ENCODE peak calls at places on chromosomes 16 and 17, in five cellular contexts. Q is AG09309; V is fibroblast of pulmonary artery; F is activated CD8-positive, alpha-beta T cell treated with anti-CD3 and anti-CD28 coated beads for 36 hours; X is psoas muscle. I is an unnamed sample.

GRCh38 chr17:82231562-82232321 is 2.9 kb downstream of the SLC16A3 start:
- DNase-seq in Q (no peak), V (peak), F (peak), X (peak), I (peak)

GRCh38 chr17:43329183-43329582 is 69.6 kb upstream of the ARL4D start:
- DNase-seq in X (no peak), Q (no peak), F (no peak), V (no peak), I (no peak)

GRCh38 chr16:63447121-63447520 is 1410.9 kb upstream of the CDH8 start:
- DNase-seq in X (no peak), F (no peak), V (no peak), Q (no peak), I (no peak)

GRCh38 chr16:4110680-4111079 is 5.6 kb downstream of the ADCY9 start:
- DNase-seq in F (no peak), V (no peak), Q (no peak), X (peak), I (no peak)

GRCh38 chr17:63816669-63817068 is 10.6 kb upstream of the PSMC5 start:
- DNase-seq in V (no peak), F (no peak), Q (no peak), X (no peak), I (no peak)

GRCh38 chr17:76576189-76576588 is 9.5 kb downstream of the ST6GALNAC2 start:
- DNase-seq in X (no peak), F (no peak), V (no peak), Q (no peak), I (no peak)

GRCh38 chr16:7861891-7862585 is 529.4 kb downstream of the RBFOX1 start:
- DNase-seq in Q (no peak), F (no peak), V (no peak), X (no peak), I (no peak)

GRCh38 chr17:62791235-62792121 is 16.6 kb downstream of the MARCHF10 start:
- DNase-seq in V (peak), Q (peak), F (no peak), X (no peak), I (no peak)

GRCh38 chr16:12124742-12125141 is 148.2 kb downstream of the SNX29 start:
- DNase-seq in X (no peak), Q (no peak), F (no peak), V (no peak), I (no peak)

GRCh38 chr17:41547921-41548843 is 20.1 kb upstream of the KRT19 start:
- DNase-seq in V (peak), Q (peak), X (peak), F (peak), I (peak)
- TF ChIP-seq CTCF in V (no peak), Q (no peak), X (no peak), F (no peak), I (no peak)

DNA sequence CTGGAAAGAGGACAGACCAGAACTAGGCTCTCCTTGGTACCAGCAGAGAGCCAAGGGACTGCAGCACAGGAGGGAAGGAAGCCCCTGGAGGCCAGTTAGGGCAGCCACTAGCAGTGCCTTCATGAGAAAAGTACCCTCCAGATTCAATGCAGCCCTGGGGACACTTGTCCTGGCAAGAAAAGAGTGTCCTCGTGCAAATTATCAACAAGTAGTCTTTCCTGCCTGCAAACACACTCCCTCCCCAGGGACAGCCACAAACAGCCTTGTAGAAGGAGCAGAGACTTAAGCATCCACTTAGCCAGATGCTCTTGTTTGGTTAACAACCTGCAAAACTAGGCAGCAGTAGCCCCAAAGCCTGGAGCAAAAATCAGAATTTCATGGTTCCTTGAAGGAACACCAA is 24.3 kb downstream of the CENPV start:
- DNase-seq in F (no peak), X (no peak), Q (no peak), V (peak), I (no peak)
- TF ChIP-seq CTCF in F (no peak), X (no peak), Q (peak), V (peak), I (no peak)

GRCh38 chr17:72794152-72794551 is 298.3 kb downstream of the SLC39A11 start:
- DNase-seq in V (no peak), X (no peak), Q (no peak), F (no peak), I (no peak)
- TF ChIP-seq CTCF in V (no peak), X (no peak), Q (no peak), F (no peak), I (no peak)

GRCh38 chr17:45172232-45172540 is 10.5 kb downstream of the HEXIM2 start:
- DNase-seq in Q (no peak), F (no peak), X (no peak), V (no peak), I (no peak)

GRCh38 chr17:45170280-45170975 is 8.8 kb downstream of the HEXIM2 start:
- DNase-seq in V (no peak), F (peak), Q (no peak), X (no peak), I (no peak)

GRCh38 chr17:45170976-45171337 is 9.3 kb downstream of the HEXIM2 start:
- DNase-seq in V (peak), F (no peak), Q (peak), X (peak), I (peak)

GRCh38 chr17:45171338-45172231 is 9.9 kb downstream of the HEXIM2 start:
- DNase-seq in X (peak), F (no peak), Q (no peak), V (no peak), I (peak)

DNA sequence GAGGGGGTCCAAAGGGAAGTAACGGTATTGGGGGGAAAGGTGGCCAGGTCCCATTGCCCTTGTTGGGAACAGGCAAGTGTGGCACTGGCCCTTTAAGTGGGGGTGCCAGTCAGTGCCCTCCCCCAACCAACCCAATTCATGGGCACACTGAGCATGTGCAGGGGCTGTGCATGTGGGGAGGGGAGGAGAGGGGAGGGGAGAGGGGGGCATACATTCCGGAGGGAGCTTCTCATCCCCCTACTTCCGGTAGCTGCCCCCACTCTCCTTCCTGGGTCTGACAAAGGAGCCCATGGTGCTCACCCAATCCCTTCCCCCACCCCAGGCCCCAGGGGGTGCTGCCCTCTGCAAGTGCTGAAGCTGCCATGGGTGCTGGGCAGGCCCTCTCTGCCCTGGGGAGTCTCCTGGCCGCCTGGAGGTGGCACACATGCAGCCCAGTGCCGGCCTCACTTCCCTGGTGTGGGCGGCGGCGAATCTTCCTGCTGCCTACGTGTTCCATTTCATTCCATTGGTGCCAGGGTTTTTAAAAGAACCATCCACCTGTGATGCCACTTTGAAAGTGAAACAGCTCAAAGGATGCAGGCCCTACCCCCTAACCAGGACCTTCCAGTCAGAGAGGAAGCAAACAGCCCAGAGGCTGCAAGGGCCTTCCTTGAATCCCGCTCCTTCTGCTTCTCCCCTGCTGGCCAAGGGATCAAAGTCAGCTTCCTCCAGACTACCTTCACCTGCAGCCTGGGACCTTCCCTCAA is 11.0 kb downstream of the HEXIM2 start:
- DNase-seq in V (peak), Q (no peak), F (peak), X (peak), I (peak)
- TF ChIP-seq CTCF in V (no peak), Q (no peak), F (no peak), X (no peak), I (no peak)

GRCh38 chr17:70891301-70891700 is 722.0 kb downstream of the KCNJ2 start:
- DNase-seq in V (peak), X (no peak), F (no peak), Q (no peak), I (no peak)

GRCh38 chr17:70901870-70902269 is 732.5 kb downstream of the KCNJ2 start:
- DNase-seq in F (no peak), X (no peak), Q (no peak), V (no peak), I (no peak)

GRCh38 chr17:70892527-70892926 is 723.2 kb downstream of the KCNJ2 start:
- DNase-seq in X (no peak), F (no peak), Q (no peak), V (no peak), I (no peak)

DNA sequence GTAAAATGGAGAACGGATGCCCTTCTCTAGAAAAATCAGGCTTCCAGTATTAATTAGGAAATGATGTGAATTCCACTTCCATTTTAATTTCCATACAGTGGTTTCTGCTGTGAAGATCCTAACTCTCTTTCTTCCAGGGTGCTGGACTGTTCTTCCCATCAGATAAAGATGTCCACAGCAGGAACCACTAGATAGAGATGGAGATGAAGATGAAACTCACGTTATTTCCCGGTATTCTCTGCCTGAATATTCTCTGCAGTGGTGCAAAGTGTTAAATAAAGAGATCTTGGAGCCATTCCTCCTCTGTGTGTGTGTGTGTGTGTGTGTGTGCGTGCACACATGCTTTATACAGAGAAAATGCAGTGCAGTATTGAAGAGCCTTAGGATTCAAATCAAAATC is 727.5 kb downstream of the KCNJ2 start:
- DNase-seq in Q (no peak), V (no peak), X (no peak), F (no peak), I (no peak)
- TF ChIP-seq CTCF in Q (no peak), V (peak), X (no peak), F (no peak), I (no peak)

I was measured in heart left ventricle.